ENCODE peak calls at places on chromosomes 7 and 10, in seven cellular contexts. One of them, this sample, is unnamed.

GRCh38 chr7:5284304-5285281 is 1.9 kb downstream of the SLC29A4 start:
- DNase-seq in K562: peak
- DNase-seq in endothelial cell of umbilical vein: no peak
- DNase-seq in transverse colon: peak
- DNase-seq in HCT116: peak
- DNase-seq in suprapubic skin: no peak
- DNase-seq in stomach: peak
- DNase-seq in this sample: no peak

GRCh38 chr10:119859422-119860258 is 13.0 kb downstream of the MCMBP start:
- DNase-seq in K562: no peak
- DNase-seq in endothelial cell of umbilical vein: peak
- DNase-seq in transverse colon: no peak
- DNase-seq in HCT116: peak
- DNase-seq in suprapubic skin: no peak
- DNase-seq in stomach: no peak
- DNase-seq in this sample: no peak

GRCh38 chr10:50809596-50809995 is 69.9 kb downstream of the ASAH2B start:
- DNase-seq in K562: no peak
- DNase-seq in endothelial cell of umbilical vein: no peak
- DNase-seq in transverse colon: no peak
- DNase-seq in HCT116: no peak
- DNase-seq in suprapubic skin: no peak
- DNase-seq in stomach: no peak
- DNase-seq in this sample: no peak

GRCh38 chr7:71886066-71886465 is 526.1 kb downstream of the CALN1 start:
- DNase-seq in K562: no peak
- DNase-seq in endothelial cell of umbilical vein: no peak
- DNase-seq in transverse colon: no peak
- DNase-seq in HCT116: no peak
- DNase-seq in suprapubic skin: no peak
- DNase-seq in stomach: no peak
- DNase-seq in this sample: no peak

GRCh38 chr10:131694168-131694962 is 206.4 kb upstream of the PPP2R2D start:
- DNase-seq in K562: no peak
- DNase-seq in endothelial cell of umbilical vein: no peak
- DNase-seq in transverse colon: no peak
- DNase-seq in HCT116: no peak
- DNase-seq in suprapubic skin: peak
- DNase-seq in stomach: no peak
- DNase-seq in this sample: no peak

GRCh38 chr7:194996-195829 is 2.8 kb downstream of the FAM20C start:
- DNase-seq in K562: no peak
- DNase-seq in endothelial cell of umbilical vein: no peak
- DNase-seq in transverse colon: no peak
- DNase-seq in HCT116: no peak
- DNase-seq in suprapubic skin: no peak
- DNase-seq in stomach: no peak
- DNase-seq in this sample: no peak

GRCh38 chr10:69968830-69969229 is 83.8 kb upstream of the MACROH2A2 start:
- DNase-seq in K562: no peak
- DNase-seq in endothelial cell of umbilical vein: no peak
- DNase-seq in transverse colon: no peak
- DNase-seq in HCT116: peak
- DNase-seq in suprapubic skin: no peak
- DNase-seq in stomach: peak
- DNase-seq in this sample: no peak

GRCh38 chr10:78065616-78066410 is 32.1 kb downstream of the RPS24 start:
- DNase-seq in K562: peak
- DNase-seq in endothelial cell of umbilical vein: no peak
- DNase-seq in transverse colon: peak
- DNase-seq in HCT116: no peak
- DNase-seq in suprapubic skin: no peak
- DNase-seq in stomach: no peak
- DNase-seq in this sample: no peak

GRCh38 chr7:17130281-17131059 is 168.0 kb upstream of the AHR start:
- DNase-seq in K562: no peak
- DNase-seq in endothelial cell of umbilical vein: peak
- DNase-seq in transverse colon: no peak
- DNase-seq in HCT116: peak
- DNase-seq in suprapubic skin: no peak
- DNase-seq in stomach: no peak
- DNase-seq in this sample: no peak

GRCh38 chr10:131084791-131085585 is 226.5 kb downstream of the TCERG1L start:
- DNase-seq in K562: no peak
- DNase-seq in endothelial cell of umbilical vein: no peak
- DNase-seq in transverse colon: no peak
- DNase-seq in HCT116: no peak
- DNase-seq in suprapubic skin: no peak
- DNase-seq in stomach: no peak
- DNase-seq in this sample: no peak

GRCh38 chr10:100085596-100085995 is 3.9 kb upstream of the CPN1 start:
- DNase-seq in K562: no peak
- DNase-seq in endothelial cell of umbilical vein: no peak
- DNase-seq in transverse colon: no peak
- DNase-seq in HCT116: no peak
- DNase-seq in suprapubic skin: no peak
- DNase-seq in stomach: no peak
- DNase-seq in this sample: no peak

GRCh38 chr10:120456626-120457430 is at the start of gene PLPP4:
- DNase-seq in K562: peak
- DNase-seq in endothelial cell of umbilical vein: peak
- DNase-seq in transverse colon: no peak
- DNase-seq in HCT116: no peak
- DNase-seq in suprapubic skin: no peak
- DNase-seq in stomach: no peak
- DNase-seq in this sample: no peak

GRCh38 chr10:121596668-121597503 is 1.4 kb downstream of the FGFR2 start:
- DNase-seq in K562: no peak
- DNase-seq in endothelial cell of umbilical vein: no peak
- DNase-seq in transverse colon: peak
- DNase-seq in HCT116: no peak
- DNase-seq in suprapubic skin: no peak
- DNase-seq in stomach: peak
- DNase-seq in this sample: peak

GRCh38 chr10:58475322-58476277 is 37.1 kb upstream of the BICC1 start:
- DNase-seq in K562: no peak
- DNase-seq in endothelial cell of umbilical vein: peak
- DNase-seq in transverse colon: no peak
- DNase-seq in HCT116: no peak
- DNase-seq in suprapubic skin: no peak
- DNase-seq in stomach: no peak
- DNase-seq in this sample: no peak

GRCh38 chr7:89474456-89474855 is 678.9 kb upstream of the TEX47 start:
- DNase-seq in K562: no peak
- DNase-seq in endothelial cell of umbilical vein: no peak
- DNase-seq in transverse colon: no peak
- DNase-seq in HCT116: no peak
- DNase-seq in suprapubic skin: no peak
- DNase-seq in stomach: no peak
- DNase-seq in this sample: no peak

GRCh38 chr7:95396136-95397032 is at the start of gene PON3:
- DNase-seq in K562: peak
- DNase-seq in endothelial cell of umbilical vein: peak
- DNase-seq in transverse colon: peak
- DNase-seq in HCT116: peak
- DNase-seq in suprapubic skin: no peak
- DNase-seq in stomach: peak
- DNase-seq in this sample: no peak

GRCh38 chr7:155497149-155497901 is 39.4 kb downstream of the EN2 start:
- DNase-seq in K562: no peak
- DNase-seq in endothelial cell of umbilical vein: no peak
- DNase-seq in transverse colon: no peak
- DNase-seq in HCT116: no peak
- DNase-seq in suprapubic skin: no peak
- DNase-seq in stomach: no peak
- DNase-seq in this sample: no peak

GRCh38 chr10:107803541-107803940 is 639.0 kb upstream of the SORCS1 start:
- DNase-seq in K562: no peak
- DNase-seq in endothelial cell of umbilical vein: no peak
- DNase-seq in transverse colon: no peak
- DNase-seq in HCT116: no peak
- DNase-seq in suprapubic skin: no peak
- DNase-seq in stomach: no peak
- DNase-seq in this sample: no peak

GRCh38 chr10:48901152-48901705 is 38.4 kb downstream of the LRRC18 start:
- DNase-seq in K562: no peak
- DNase-seq in endothelial cell of umbilical vein: peak
- DNase-seq in transverse colon: no peak
- DNase-seq in HCT116: no peak
- DNase-seq in suprapubic skin: no peak
- DNase-seq in stomach: no peak
- DNase-seq in this sample: no peak

GRCh38 chr10:48902096-48902495 is 37.5 kb downstream of the LRRC18 start:
- DNase-seq in K562: peak
- DNase-seq in endothelial cell of umbilical vein: no peak
- DNase-seq in transverse colon: no peak
- DNase-seq in HCT116: no peak
- DNase-seq in suprapubic skin: no peak
- DNase-seq in stomach: no peak
- DNase-seq in this sample: no peak

GRCh38 chr10:48905311-48905710 is 34.3 kb downstream of the LRRC18 start:
- DNase-seq in K562: no peak
- DNase-seq in endothelial cell of umbilical vein: no peak
- DNase-seq in transverse colon: no peak
- DNase-seq in HCT116: no peak
- DNase-seq in suprapubic skin: no peak
- DNase-seq in stomach: no peak
- DNase-seq in this sample: no peak

GRCh38 chr10:48900296-48900695 is 39.3 kb downstream of the LRRC18 start:
- DNase-seq in K562: no peak
- DNase-seq in endothelial cell of umbilical vein: no peak
- DNase-seq in transverse colon: no peak
- DNase-seq in HCT116: no peak
- DNase-seq in suprapubic skin: no peak
- DNase-seq in stomach: no peak
- DNase-seq in this sample: no peak

GRCh38 chr10:48903151-48903550 is 36.5 kb downstream of the LRRC18 start:
- DNase-seq in K562: no peak
- DNase-seq in endothelial cell of umbilical vein: no peak
- DNase-seq in transverse colon: no peak
- DNase-seq in HCT116: no peak
- DNase-seq in suprapubic skin: no peak
- DNase-seq in stomach: no peak
- DNase-seq in this sample: no peak
- TF ChIP-seq POLR2A in K562: no peak
- TF ChIP-seq POLR2A in endothelial cell of umbilical vein: no peak
- TF ChIP-seq POLR2A in transverse colon: no peak
- TF ChIP-seq POLR2A in HCT116: no peak
- TF ChIP-seq POLR2A in suprapubic skin: no peak
- TF ChIP-seq POLR2A in stomach: no peak
- TF ChIP-seq POLR2A in this sample: no peak

DNA sequence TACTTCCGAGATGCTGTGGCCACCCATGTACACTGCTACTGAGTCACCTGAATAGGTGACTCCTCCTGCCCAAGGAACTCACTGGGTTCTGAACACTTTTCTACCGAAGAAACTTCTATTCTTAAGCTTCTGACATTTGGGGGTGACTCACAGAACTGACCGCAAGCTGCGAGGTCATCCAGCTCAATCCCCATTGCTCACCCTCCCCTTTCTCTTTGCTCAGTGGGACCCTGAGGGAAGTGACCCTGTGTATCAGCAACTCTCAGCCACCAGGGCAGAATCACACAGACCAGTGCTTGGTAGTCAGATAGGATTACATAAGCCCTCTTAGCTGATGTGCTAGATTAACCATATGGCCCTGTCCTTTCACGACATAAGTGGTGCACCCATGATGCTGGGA is 46.3 kb downstream of the INSYN2A start:
- DNase-seq in K562: no peak
- DNase-seq in endothelial cell of umbilical vein: peak
- DNase-seq in transverse colon: no peak
- DNase-seq in HCT116: peak
- DNase-seq in suprapubic skin: no peak
- DNase-seq in stomach: no peak
- DNase-seq in this sample: no peak
- TF ChIP-seq CTCF in K562: no peak
- TF ChIP-seq CTCF in endothelial cell of umbilical vein: no peak
- TF ChIP-seq CTCF in transverse colon: no peak
- TF ChIP-seq CTCF in HCT116: no peak
- TF ChIP-seq CTCF in suprapubic skin: no peak
- TF ChIP-seq CTCF in stomach: no peak
- TF ChIP-seq CTCF in this sample: no peak

GRCh38 chr10:97870990-97871389 is 21.3 kb downstream of the GOLGA7B start:
- DNase-seq in K562: no peak
- DNase-seq in endothelial cell of umbilical vein: no peak
- DNase-seq in transverse colon: no peak
- DNase-seq in HCT116: no peak
- DNase-seq in suprapubic skin: no peak
- DNase-seq in stomach: no peak
- DNase-seq in this sample: no peak

GRCh38 chr10:97867220-97867800 is 17.7 kb downstream of the GOLGA7B start:
- DNase-seq in K562: no peak
- DNase-seq in endothelial cell of umbilical vein: no peak
- DNase-seq in transverse colon: no peak
- DNase-seq in HCT116: no peak
- DNase-seq in suprapubic skin: no peak
- DNase-seq in stomach: no peak
- DNase-seq in this sample: no peak

GRCh38 chr10:97866524-97867219 is 17.0 kb downstream of the GOLGA7B start:
- DNase-seq in K562: no peak
- DNase-seq in endothelial cell of umbilical vein: no peak
- DNase-seq in transverse colon: no peak
- DNase-seq in HCT116: no peak
- DNase-seq in suprapubic skin: no peak
- DNase-seq in stomach: no peak
- DNase-seq in this sample: no peak

GRCh38 chr10:97868134-97868685 is 18.6 kb downstream of the GOLGA7B start:
- DNase-seq in K562: no peak
- DNase-seq in endothelial cell of umbilical vein: no peak
- DNase-seq in transverse colon: no peak
- DNase-seq in HCT116: no peak
- DNase-seq in suprapubic skin: no peak
- DNase-seq in stomach: no peak
- DNase-seq in this sample: no peak

GRCh38 chr10:97869091-97870042 is 19.7 kb downstream of the GOLGA7B start:
- DNase-seq in K562: peak
- DNase-seq in endothelial cell of umbilical vein: peak
- DNase-seq in transverse colon: peak
- DNase-seq in HCT116: peak
- DNase-seq in suprapubic skin: no peak
- DNase-seq in stomach: peak
- DNase-seq in this sample: peak
- TF ChIP-seq POLR2AphosphoS5 in K562: no peak
- TF ChIP-seq POLR2AphosphoS5 in endothelial cell of umbilical vein: peak
- TF ChIP-seq POLR2AphosphoS5 in transverse colon: no peak
- TF ChIP-seq POLR2AphosphoS5 in HCT116: peak
- TF ChIP-seq POLR2AphosphoS5 in suprapubic skin: no peak
- TF ChIP-seq POLR2AphosphoS5 in stomach: peak
- TF ChIP-seq POLR2AphosphoS5 in this sample: peak

GRCh38 chr10:95908450-95908849 is 675 bp downstream of the CC2D2B start:
- DNase-seq in K562: no peak
- DNase-seq in endothelial cell of umbilical vein: no peak
- DNase-seq in transverse colon: no peak
- DNase-seq in HCT116: no peak
- DNase-seq in suprapubic skin: no peak
- DNase-seq in stomach: no peak
- DNase-seq in this sample: no peak

GRCh38 chr10:95909591-95909990 is 1.8 kb downstream of the CC2D2B start:
- DNase-seq in K562: no peak
- DNase-seq in endothelial cell of umbilical vein: no peak
- DNase-seq in transverse colon: no peak
- DNase-seq in HCT116: no peak
- DNase-seq in suprapubic skin: no peak
- DNase-seq in stomach: no peak
- DNase-seq in this sample: no peak

GRCh38 chr10:95906675-95907453 is 911 bp upstream of the CC2D2B start:
- DNase-seq in K562: peak
- DNase-seq in endothelial cell of umbilical vein: peak
- DNase-seq in transverse colon: peak
- DNase-seq in HCT116: peak
- DNase-seq in suprapubic skin: peak
- DNase-seq in stomach: peak
- DNase-seq in this sample: peak

GRCh38 chr10:95907454-95908253 is at the start of gene CC2D2B:
- DNase-seq in K562: peak
- DNase-seq in endothelial cell of umbilical vein: peak
- DNase-seq in transverse colon: peak
- DNase-seq in HCT116: peak
- DNase-seq in suprapubic skin: peak
- DNase-seq in stomach: peak
- DNase-seq in this sample: peak
- TF ChIP-seq POLR2A in K562: peak
- TF ChIP-seq POLR2A in endothelial cell of umbilical vein: peak
- TF ChIP-seq POLR2A in transverse colon: no peak
- TF ChIP-seq POLR2A in HCT116: peak
- TF ChIP-seq POLR2A in suprapubic skin: no peak
- TF ChIP-seq POLR2A in stomach: no peak
- TF ChIP-seq POLR2A in this sample: peak

This sample was measured in prostate gland.